ENCODE peak calls at places on chromosomes 1 and 21, in six cellular contexts. G is SK-N-SH, E is left ventricle myocardium inferior, U is osteoblast, B is HepG2, T is PC-3. A is an unnamed sample. For H3K4me1, the result is how much of the 10 kb centered on the place peaks cover.

GRCh38 chr1:30751830-30752650 is 5.5 kb downstream of the LAPTM5 start:
- DNase-seq in G (no peak), E (no peak), U (peak), B (no peak), T (no peak), A (no peak)

GRCh38 chr1:51612349-51612982 is 4.4 kb upstream of the OSBPL9 start:
- DNase-seq in G (no peak), E (no peak), U (no peak), B (no peak), T (no peak), A (no peak)

GRCh38 chr1:53369034-53369750 is 41.3 kb upstream of the LRP8 start:
- DNase-seq in G (no peak), E (no peak), U (no peak), B (no peak), T (no peak), A (peak)

GRCh38 chr1:204285438-204286322 is 71.9 kb upstream of the GOLT1A start:
- DNase-seq in G (no peak), E (no peak), U (no peak), B (no peak), T (no peak), A (no peak)

GRCh38 chr1:31523769-31524168 is 52.5 kb upstream of the TINAGL1 start:
- DNase-seq in G (no peak), E (peak), U (no peak), B (peak), T (no peak), A (peak)

GRCh38 chr1:164914208-164914607 is 355.2 kb downstream of the PBX1 start:
- DNase-seq in G (no peak), E (no peak), U (no peak), B (no peak), T (peak), A (no peak)

GRCh38 chr21:41250519-41250918 is 66.1 kb upstream of the FAM3B start:
- DNase-seq in G (no peak), E (no peak), U (no peak), B (no peak), T (peak), A (no peak)

GRCh38 chr1:117613969-117614865 is 8.4 kb downstream of the TENT5C start:
- DNase-seq in G (no peak), E (no peak), U (no peak), B (no peak), T (no peak), A (no peak)

GRCh38 chr1:204130989-204131892 is 20.6 kb downstream of the ETNK2 start:
- DNase-seq in G (peak), E (no peak), U (peak), B (no peak), T (peak), A (no peak)

GRCh38 chr1:159009704-159010361 is at the start of gene IFI16:
- DNase-seq in G (no peak), E (no peak), U (peak), B (no peak), T (peak), A (no peak)
- H3K4me1 ChIP-seq in G (under half), E (half or more), U (under half), B (under half), T (under half), A (under half)

DNA sequence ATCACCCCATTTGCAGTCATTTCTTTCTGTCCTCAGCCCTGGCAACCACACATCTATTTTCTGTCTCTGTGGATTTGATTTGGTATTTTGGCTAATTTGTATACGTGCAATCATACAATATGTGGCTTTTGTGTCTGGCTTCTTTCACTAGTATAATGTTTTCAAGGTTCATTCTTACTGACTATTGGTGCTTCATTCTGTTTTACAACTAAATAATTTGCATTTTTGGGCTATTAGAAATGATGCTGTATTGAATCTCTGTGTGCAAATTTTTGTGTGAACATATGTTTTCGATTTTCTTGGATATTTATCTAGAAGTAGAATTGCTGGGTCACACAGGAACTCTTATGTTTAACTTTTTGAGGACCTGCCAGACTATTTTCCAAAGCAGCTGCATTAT is 24.8 kb upstream of the PRDM2 start:
- DNase-seq in G (no peak), E (no peak), U (no peak), B (no peak), T (no peak), A (no peak)
- H3K27ac ChIP-seq in G (no peak), E (no peak), U (no peak), B (no peak), T (no peak), A (no peak)

GRCh38 chr1:32741067-32741416 is 38.5 kb upstream of the SYNC start:
- DNase-seq in G (no peak), E (no peak), U (peak), B (no peak), T (no peak), A (no peak)

GRCh38 chr1:32742956-32743355 is 40.4 kb upstream of the SYNC start:
- DNase-seq in G (no peak), E (no peak), U (peak), B (no peak), T (peak), A (no peak)

GRCh38 chr1:32742132-32742947 is 39.8 kb upstream of the SYNC start:
- DNase-seq in G (peak), E (no peak), U (peak), B (peak), T (peak), A (peak)

GRCh38 chr1:32743380-32744062 is 41.0 kb upstream of the SYNC start:
- DNase-seq in G (no peak), E (no peak), U (peak), B (no peak), T (peak), A (no peak)

DNA sequence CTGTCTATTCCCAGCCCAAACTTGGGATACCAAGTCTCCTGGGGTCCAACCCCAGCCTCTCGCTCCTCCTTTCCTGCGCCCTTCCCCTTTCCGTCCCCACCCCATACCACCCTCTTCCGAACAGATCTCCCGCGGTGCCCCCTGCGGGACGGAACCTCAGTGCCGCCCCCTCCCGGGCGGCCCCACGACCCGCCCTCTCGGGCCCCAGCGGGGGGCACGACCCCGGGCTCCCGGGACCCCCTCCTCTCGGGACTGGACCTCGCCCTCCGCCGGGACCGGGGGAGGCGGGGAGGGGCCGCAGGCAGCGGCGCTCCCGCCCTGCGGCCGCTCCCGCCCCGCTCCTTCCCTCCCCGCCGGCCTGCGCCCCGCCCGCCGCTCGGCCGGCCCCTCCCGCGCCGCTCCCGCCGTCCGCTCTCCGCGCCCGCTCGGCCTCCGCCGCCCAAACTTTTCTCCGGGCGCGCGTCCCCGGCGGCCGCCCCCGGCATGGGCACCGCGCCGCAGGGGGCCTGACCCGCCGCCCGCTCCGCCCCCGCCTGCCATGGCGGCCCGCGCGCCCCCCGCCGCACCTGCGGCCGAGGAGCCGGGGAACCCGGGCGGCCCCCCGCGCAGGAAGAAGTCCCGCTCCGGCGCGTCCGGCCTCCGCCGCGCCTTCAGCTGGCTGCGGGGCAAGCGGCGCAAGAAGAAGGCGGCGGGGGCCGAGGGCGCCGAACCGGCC is 39.0 kb upstream of the SYNC start:
- DNase-seq in G (peak), E (no peak), U (peak), B (no peak), T (peak), A (peak)
- TF ChIP-seq CTCF in G (peak), E (peak), U (peak), B (peak), T (peak), A (peak)

DNA sequence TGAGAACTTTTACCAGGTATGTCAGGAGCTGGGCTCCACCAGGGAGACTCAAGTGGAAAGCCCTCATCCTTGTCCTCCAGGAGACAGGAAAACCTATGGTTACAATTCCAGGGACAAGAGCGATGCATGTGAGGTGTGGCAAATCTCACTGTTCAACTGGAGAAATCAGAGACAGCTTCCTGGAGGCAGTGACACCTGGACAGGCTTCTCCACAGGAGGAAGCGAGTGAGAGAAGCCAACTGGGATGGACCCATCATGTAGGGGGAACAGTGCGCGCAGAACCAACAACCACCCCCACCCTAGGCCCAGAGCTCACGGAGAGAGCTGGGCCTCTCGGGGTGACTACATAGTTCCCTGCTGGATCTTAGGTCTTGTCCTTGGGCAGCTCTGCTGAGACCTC is 5.6 kb upstream of the SLX9 start:
- DNase-seq in G (no peak), E (no peak), U (no peak), B (no peak), T (no peak), A (peak)
- H3K4me1 ChIP-seq in G (under half), E (under half), U (under half), B (half or more), T (under half), A (under half)

GRCh38 chr1:7153464-7153863 is 368.2 kb downstream of the CAMTA1 start:
- DNase-seq in G (no peak), E (no peak), U (no peak), B (no peak), T (no peak), A (no peak)

GRCh38 chr1:7159116-7159781 is 374.0 kb downstream of the CAMTA1 start:
- DNase-seq in G (no peak), E (no peak), U (no peak), B (peak), T (no peak), A (no peak)
- H3K27ac ChIP-seq in G (no peak), E (no peak), U (no peak), B (peak), T (no peak), A (no peak)

GRCh38 chr1:22696610-22697009 is 14.0 kb upstream of the EPHB2 start:
- DNase-seq in G (no peak), E (no peak), U (no peak), B (no peak), T (no peak), A (no peak)
- TF ChIP-seq CTCF in G (no peak), E (no peak), U (no peak), B (no peak), T (no peak), A (no peak)

A was measured in upper lobe of right lung.